ENCODE peak calls at places on chromosomes 4 and X, in four cellular contexts. D, G, Z and O are unnamed samples.

GRCh38 chr4:52780206-52780605 is 29.0 kb upstream of the ERVMER34-1 start:
- DNase-seq in D (peak; percentile 71), G (peak; percentile 41), Z (peak; percentile 36), O (peak; percentile 53)

GRCh38 chr4:41693629-41694028 is 54.9 kb downstream of the PHOX2B start:
- DNase-seq in D (peak; percentile 18), G (no peak), Z (peak; percentile 53), O (no peak)

GRCh38 chr4:184889683-184890082 is 63.9 kb upstream of the ACSL1 start:
- DNase-seq in D (no peak), G (no peak), Z (no peak), O (no peak)

GRCh38 chr4:99462875-99463464 is 27.8 kb upstream of the ADH7 start:
- DNase-seq in D (peak; percentile 73), G (peak; percentile 34), Z (peak; percentile 85), O (peak; percentile 46)

GRCh38 chr4:30720021-30720655 is at the start of gene PCDH7:
- DNase-seq in D (no peak), G (peak; percentile 24), Z (peak; percentile 60), O (no peak)

GRCh38 chrX:67583171-67583570 is 39.4 kb downstream of the AR start:
- DNase-seq in D (no peak), G (no peak), Z (no peak), O (no peak)

GRCh38 chr4:71974681-71975080 is 57.1 kb upstream of the NPFFR2 start:
- DNase-seq in D (peak; percentile 59), G (no peak), Z (peak; percentile 69), O (no peak)

GRCh38 chr4:31081375-31081774 is 361.2 kb downstream of the PCDH7 start:
- DNase-seq in D (peak; percentile 24), G (no peak), Z (peak; percentile 76), O (no peak)

GRCh38 chrX:111830561-111830960 is 45.4 kb upstream of the TRPC5OS start:
- DNase-seq in D (no peak), G (no peak), Z (no peak), O (no peak)

DNA sequence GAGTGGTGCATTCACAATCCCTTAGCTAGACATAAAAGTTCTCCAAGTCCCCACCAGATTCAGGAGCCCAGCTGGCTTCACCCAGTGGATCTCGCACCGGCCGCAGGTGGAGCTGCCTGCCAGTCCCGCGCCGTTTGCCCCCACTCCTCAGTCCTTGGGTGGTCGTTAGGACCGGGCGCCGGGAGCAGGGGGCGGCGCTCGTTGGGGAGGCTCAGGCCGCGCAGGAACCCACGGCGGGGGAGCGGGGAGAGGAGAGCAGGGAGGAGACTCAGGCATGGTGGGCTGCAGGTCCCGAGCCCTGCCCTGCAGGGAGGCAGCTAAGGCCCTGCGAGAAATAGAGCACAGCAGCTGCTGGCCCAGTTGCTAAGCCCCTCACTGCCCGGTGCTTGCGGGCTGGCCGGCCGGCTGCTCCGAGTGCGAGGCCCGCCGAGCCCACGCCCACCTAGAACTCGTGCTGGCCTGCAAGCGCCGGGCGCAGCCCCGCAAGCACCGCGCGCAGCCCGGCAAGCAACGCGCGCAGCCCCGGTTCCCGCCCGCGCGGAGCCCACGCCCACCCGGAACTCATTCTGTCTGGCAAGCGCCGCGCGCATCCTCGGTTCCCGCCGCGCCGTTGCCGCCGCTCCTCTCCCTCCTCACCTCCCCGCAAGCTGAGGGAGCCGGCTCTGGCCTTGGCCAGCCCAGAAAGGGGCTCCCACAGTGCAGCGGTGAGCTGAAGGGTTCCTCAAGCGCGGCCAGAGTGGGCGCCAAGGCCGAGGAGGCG is 153.5 kb downstream of the SLC7A11 start:
- DNase-seq in D (no peak), G (no peak), Z (no peak), O (no peak)
- H3K4me3 ChIP-seq in D (no peak overlapping the region), G (no peak overlapping the region), Z (no peak overlapping the region), O (no peak overlapping the region)

DNA sequence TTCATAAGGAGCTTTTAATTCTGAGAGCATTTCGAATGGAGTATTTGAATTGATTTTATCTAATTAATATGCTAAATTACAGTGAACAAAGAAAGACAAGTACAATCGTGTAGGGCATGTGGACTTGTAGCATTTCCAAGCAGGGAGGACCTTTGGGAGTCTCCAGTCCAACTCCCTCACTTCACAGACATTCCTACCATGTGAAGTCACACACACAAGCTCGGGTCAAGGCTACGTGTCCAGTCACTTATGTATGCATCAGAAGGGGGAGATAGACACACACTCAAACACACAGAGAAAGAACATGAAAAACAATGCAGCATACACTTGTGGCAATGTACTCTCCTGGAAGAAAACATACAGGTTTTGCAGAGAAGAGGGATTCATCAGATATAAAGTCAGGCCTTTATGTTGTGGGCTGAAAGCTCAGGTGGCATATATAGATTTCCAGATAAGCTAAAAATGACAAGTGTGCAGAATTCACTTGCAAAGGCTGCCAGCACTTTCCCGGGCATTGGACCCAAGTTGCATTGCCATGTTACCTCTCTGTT is 136.1 kb upstream of the MID1 start:
- DNase-seq in D (peak; percentile 87), G (no peak), Z (peak; percentile 88), O (peak; percentile 66)
- H3K4me3 ChIP-seq in D (no peak overlapping the region), G (no peak overlapping the region), Z (no peak overlapping the region), O (no peak overlapping the region)

DNA sequence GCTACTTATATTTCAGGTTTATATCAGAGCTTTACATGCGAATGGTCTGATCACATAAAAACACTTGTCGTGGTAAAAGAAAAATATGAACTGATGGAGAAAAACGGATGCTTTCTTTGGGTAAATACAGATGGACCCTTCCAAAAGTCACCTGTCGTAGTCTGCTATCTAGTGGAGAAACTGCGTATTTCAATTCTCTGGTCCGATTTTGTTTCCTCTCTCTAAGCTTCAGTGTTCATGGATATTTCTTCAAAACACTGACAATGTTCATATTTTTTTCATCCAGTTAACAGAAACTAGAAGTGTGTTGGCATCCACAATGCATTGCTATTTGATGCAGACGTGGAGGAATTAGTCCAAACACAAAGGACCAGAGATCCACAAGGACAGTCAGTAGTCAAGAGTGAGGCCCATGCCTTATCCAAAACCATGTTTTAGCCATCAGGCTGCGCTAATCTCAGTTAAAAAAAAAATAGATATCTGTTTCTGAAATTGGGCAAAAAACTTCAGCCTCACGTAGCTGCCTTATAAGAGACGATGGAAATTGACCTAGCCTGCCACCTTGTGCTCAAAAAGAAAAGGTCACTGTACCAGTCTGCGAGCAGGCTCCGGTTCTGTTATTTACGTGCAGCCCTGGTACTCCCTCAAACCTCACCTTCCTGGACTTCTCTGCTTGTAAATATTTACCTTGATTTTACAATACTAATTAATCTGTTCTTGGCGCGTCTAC is 16.0 kb downstream of the MEPE start:
- DNase-seq in D (peak; percentile 72), G (peak; percentile 56), Z (peak; percentile 80), O (peak; percentile 87)
- H3K4me3 ChIP-seq in D (peak overlapping the region; percentile 46), G (peak overlapping the region; percentile 13), Z (no peak overlapping the region), O (peak overlapping the region; percentile 32)

DNA sequence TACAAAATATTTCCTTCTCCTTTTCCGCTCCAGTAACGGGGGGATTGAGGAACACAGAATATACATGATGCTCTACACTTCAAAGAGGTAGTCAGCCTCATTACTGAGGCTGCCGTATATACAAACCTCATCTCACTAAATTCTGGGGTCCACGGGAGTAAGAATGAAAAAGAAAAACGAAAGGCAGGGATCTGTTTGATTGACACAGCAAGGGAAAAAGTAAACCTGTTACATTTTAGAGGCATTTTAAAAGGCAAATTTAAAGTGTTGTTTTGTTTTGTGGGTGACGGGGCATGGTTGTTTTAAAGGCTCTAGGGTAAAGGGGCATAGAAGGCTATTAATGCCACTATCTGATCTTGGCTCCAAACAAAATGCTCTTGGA is 2.9 kb upstream of the PCDH10 start:
- DNase-seq in D (no peak), G (no peak), Z (no peak), O (no peak)
- H3K4me3 ChIP-seq in D (no peak overlapping the region), G (no peak overlapping the region), Z (peak overlapping the region; percentile 70), O (peak overlapping the region; percentile 43)

GRCh38 chr4:56243107-56243506 is 144.2 kb downstream of the AASDH start:
- DNase-seq in D (no peak), G (no peak), Z (no peak), O (no peak)
- H3K4me3 ChIP-seq in D (no peak overlapping the region), G (no peak overlapping the region), Z (no peak overlapping the region), O (no peak overlapping the region)